ENCODE peak calls at places on chromosomes 7 and 10, in ten cellular contexts. W is AG10803, H is brain microvascular endothelial cell, X is GM23338, L is HCT116, Q is OCI-LY7, F is K562, B is GM12865, C is cardiac muscle cell, O is gastrocnemius medialis. S is an unnamed sample.

GRCh38 chr10:118557946-118558345 is 37.5 kb downstream of the PRLHR start:
- DNase-seq in Q (no peak), B (no peak), O (no peak), F (no peak), W (no peak), C (no peak), H (no peak), X (peak), L (no peak), S (no peak)

GRCh38 chr10:98587156-98587555 is 140.4 kb upstream of the HPS1 start:
- DNase-seq in C (peak), B (peak), H (no peak), Q (no peak), L (no peak), F (no peak), X (no peak), W (no peak), O (no peak), S (peak)

GRCh38 chr10:121418126-121418777 is 180.0 kb downstream of the FGFR2 start:
- DNase-seq in C (no peak), L (peak), O (no peak), F (no peak), X (no peak), W (no peak), H (no peak), Q (no peak), B (no peak), S (no peak)

GRCh38 chr7:132466367-132466766 is 109.9 kb downstream of the PLXNA4 start:
- DNase-seq in B (no peak), O (no peak), H (no peak), F (no peak), W (no peak), Q (no peak), C (no peak), X (no peak), L (no peak), S (no peak)

GRCh38 chr10:4066581-4067403 is 281.8 kb upstream of the KLF6 start:
- DNase-seq in X (no peak), O (no peak), C (peak), H (no peak), L (no peak), W (no peak), B (no peak), Q (no peak), F (no peak), S (no peak)

GRCh38 chr10:13490503-13490902 is 38.3 kb downstream of the BEND7 start:
- DNase-seq in H (no peak), X (no peak), C (no peak), O (no peak), W (no peak), F (no peak), L (no peak), B (no peak), Q (no peak), S (no peak)

GRCh38 chr7:28272461-28272877 is 91.9 kb upstream of the JAZF1 start:
- DNase-seq in L (peak), W (peak), O (peak), C (peak), X (peak), Q (peak), B (peak), H (peak), F (peak), S (peak)

GRCh38 chr7:108568801-108569380 is 615 bp downstream of the THAP5 start:
- DNase-seq in F (no peak), W (no peak), Q (no peak), C (no peak), H (no peak), L (no peak), X (no peak), O (no peak), B (no peak), S (no peak)

GRCh38 chr7:23346316-23346715 is 47.2 kb downstream of the MALSU1 start:
- DNase-seq in F (no peak), Q (peak), H (no peak), X (no peak), B (peak), W (no peak), O (no peak), L (no peak), C (no peak), S (no peak)

GRCh38 chr10:35852721-35853120 is 210.6 kb upstream of the FZD8 start:
- DNase-seq in C (no peak), L (no peak), O (no peak), Q (no peak), X (no peak), H (no peak), B (no peak), W (no peak), F (no peak), S (no peak)

GRCh38 chr7:12949060-12950045 is 261.9 kb downstream of the ARL4A start:
- DNase-seq in Q (no peak), B (no peak), W (no peak), C (no peak), H (no peak), F (no peak), X (no peak), O (no peak), L (no peak), S (no peak)

GRCh38 chr7:115146148-115146547 is 224.3 kb downstream of the MDFIC start:
- DNase-seq in X (no peak), L (peak), C (no peak), Q (no peak), F (no peak), O (no peak), W (no peak), B (no peak), H (no peak), S (no peak)

GRCh38 chr7:32048970-32049369 is 21.2 kb downstream of the PDE1C start:
- DNase-seq in B (peak), H (no peak), X (no peak), W (no peak), C (no peak), Q (no peak), L (no peak), O (no peak), F (no peak), S (no peak)

GRCh38 chr10:16952010-16952550 is 134.9 kb upstream of the RSU1 start:
- DNase-seq in Q (no peak), H (no peak), L (no peak), F (no peak), O (no peak), X (no peak), B (no peak), W (no peak), C (no peak), S (no peak)

GRCh38 chr10:102120987-102121738 is 995 bp upstream of the LDB1 start:
- DNase-seq in L (no peak), H (no peak), X (peak), B (no peak), O (peak), Q (no peak), W (peak), F (no peak), C (peak), S (peak)

GRCh38 chr7:47405921-47406765 is 175.8 kb downstream of the TNS3 start:
- DNase-seq in F (no peak), O (peak), B (no peak), X (no peak), H (no peak), W (peak), Q (no peak), L (no peak), C (no peak), S (no peak)

GRCh38 chr7:142933624-142934023 is at the start of gene TRPV5:
- DNase-seq in B (no peak), H (no peak), F (no peak), W (no peak), O (no peak), X (no peak), Q (no peak), L (no peak), C (no peak), S (no peak)

GRCh38 chr7:26910221-26910620 is 45.8 kb upstream of the SKAP2 start:
- DNase-seq in L (peak), X (peak), W (peak), Q (no peak), F (no peak), H (peak), C (no peak), B (no peak), O (no peak), S (peak)

GRCh38 chr7:137508437-137509175 is 165.1 kb upstream of the PTN start:
- DNase-seq in L (no peak), B (no peak), C (no peak), X (peak), W (peak), O (no peak), Q (no peak), H (peak), F (no peak), S (peak)

GRCh38 chr7:26681819-26682418 is 182.5 kb downstream of the SKAP2 start:
- DNase-seq in X (peak), W (peak), B (peak), O (no peak), H (no peak), C (peak), L (no peak), F (peak), Q (peak), S (peak)

GRCh38 chr7:46147871-46148270 is 226.8 kb upstream of the IGFBP3 start:
- DNase-seq in Q (no peak), W (no peak), B (no peak), O (no peak), X (no peak), F (no peak), L (no peak), C (no peak), H (no peak), S (no peak)

GRCh38 chr10:4067552-4068254 is 282.7 kb upstream of the KLF6 start:
- DNase-seq in B (peak), C (no peak), Q (no peak), X (no peak), H (no peak), F (no peak), O (no peak), W (no peak), L (no peak), S (no peak)

GRCh38 chr7:127504715-127505114 is 80.7 kb downstream of the GCC1 start:
- DNase-seq in W (peak), F (peak), X (peak), Q (peak), C (peak), B (peak), L (no peak), O (no peak), H (no peak), S (no peak)

GRCh38 chr7:70047891-70048448 is 449.7 kb downstream of the AUTS2 start:
- DNase-seq in W (peak), B (no peak), O (no peak), Q (no peak), L (no peak), X (peak), F (no peak), H (no peak), C (no peak), S (no peak)

GRCh38 chr10:48982584-48982983 is 42.9 kb upstream of the LRRC18 start:
- DNase-seq in Q (no peak), C (no peak), W (no peak), H (no peak), F (no peak), X (no peak), B (no peak), O (no peak), L (no peak), S (no peak)

GRCh38 chr10:118444016-118444415 is 101.9 kb upstream of the FAM204A start:
- DNase-seq in H (no peak), F (no peak), B (no peak), C (no peak), X (no peak), W (no peak), L (no peak), Q (no peak), O (no peak), S (no peak)

GRCh38 chr10:25232229-25232628 is 57.4 kb downstream of the GPR158 start:
- DNase-seq in B (no peak), F (no peak), H (no peak), X (no peak), L (no peak), O (no peak), C (no peak), W (no peak), Q (no peak), S (no peak)

GRCh38 chr7:7157177-7157886 is 25.0 kb upstream of the C1GALT1 start:
- DNase-seq in Q (no peak), C (no peak), F (peak), O (no peak), W (peak), X (no peak), B (peak), H (peak), L (no peak), S (peak)
- H3K4me3 ChIP-seq in Q (no peak), C (no peak), F (no peak), O (no peak), W (peak), X (no peak), B (peak), H (peak), L (no peak), S (peak)

GRCh38 chr7:83478601-83479000 is 170.3 kb downstream of the SEMA3E start:
- DNase-seq in F (no peak), Q (no peak), H (no peak), W (no peak), C (no peak), L (no peak), O (no peak), X (no peak), B (no peak), S (no peak)

GRCh38 chr7:83472376-83472775 is 176.6 kb downstream of the SEMA3E start:
- DNase-seq in O (no peak), C (no peak), B (no peak), Q (no peak), H (no peak), F (no peak), L (no peak), W (no peak), X (no peak), S (no peak)

GRCh38 chr7:83469491-83469890 is 179.4 kb downstream of the SEMA3E start:
- DNase-seq in W (no peak), L (no peak), C (no peak), O (no peak), F (no peak), H (no peak), B (no peak), Q (no peak), X (peak), S (no peak)

GRCh38 chr7:83476501-83476900 is 172.4 kb downstream of the SEMA3E start:
- DNase-seq in B (no peak), L (no peak), H (no peak), X (no peak), W (no peak), F (no peak), O (no peak), C (no peak), Q (no peak), S (no peak)

GRCh38 chr7:83475403-83475802 is 173.5 kb downstream of the SEMA3E start:
- DNase-seq in L (peak), F (no peak), W (no peak), Q (no peak), X (peak), C (no peak), H (no peak), O (no peak), B (no peak), S (no peak)
- TF ChIP-seq CTCF in L (peak), F (no peak), W (no peak), Q (peak), X (peak), C (no peak), H (peak), O (no peak), B (no peak), S (no peak)

GRCh38 chr7:74684473-74684872 is 27.0 kb downstream of the GTF2I start:
- DNase-seq in F (no peak), Q (no peak), H (no peak), W (no peak), O (no peak), L (no peak), X (no peak), B (no peak), C (no peak), S (no peak)
- H3K4me3 ChIP-seq in F (no peak), Q (no peak), H (no peak), W (no peak), O (no peak), L (no peak), X (no peak), B (no peak), C (no peak), S (no peak)

GRCh38 chr7:150876817-150877526 is 24.7 kb downstream of the AOC1 start:
- DNase-seq in X (peak), W (peak), H (peak), C (peak), O (no peak), Q (peak), F (peak), L (peak), B (peak), S (peak)

GRCh38 chr7:150877545-150877944 is 25.2 kb downstream of the AOC1 start:
- DNase-seq in Q (no peak), F (no peak), B (no peak), L (no peak), O (no peak), H (no peak), W (no peak), C (no peak), X (no peak), S (no peak)

GRCh38 chr7:150874401-150875198 is 22.3 kb downstream of the AOC1 start:
- DNase-seq in X (no peak), O (no peak), F (no peak), B (no peak), Q (no peak), C (no peak), W (no peak), H (no peak), L (no peak), S (peak)

GRCh38 chr7:150879345-150879744 is 27.0 kb downstream of the AOC1 start:
- DNase-seq in O (no peak), C (no peak), F (no peak), X (peak), Q (no peak), B (no peak), W (no peak), L (no peak), H (peak), S (no peak)

GRCh38 chr7:150875791-150876190 is 23.5 kb downstream of the AOC1 start:
- DNase-seq in X (no peak), L (peak), F (peak), W (no peak), Q (peak), B (no peak), C (no peak), H (no peak), O (no peak), S (no peak)
- TF ChIP-seq CTCF in X (no peak), L (peak), F (peak), W (peak), Q (peak), B (peak), C (peak), H (peak), O (no peak), S (no peak)

GRCh38 chr10:89352039-89352597 is 24.3 kb downstream of the IFIT3 start:
- DNase-seq in L (peak), Q (no peak), O (peak), X (no peak), W (peak), H (peak), B (peak), C (peak), F (no peak), S (peak)
- H3K4me3 ChIP-seq in L (no peak), Q (no peak), O (no peak), X (no peak), W (peak), H (peak), B (peak), C (no peak), F (no peak), S (no peak)

GRCh38 chr7:34165927-34166550 is 260.7 kb downstream of the BMPER start:
- DNase-seq in H (peak), F (no peak), Q (peak), O (no peak), B (peak), W (peak), L (peak), X (peak), C (peak), S (peak)
- TF ChIP-seq CTCF in H (peak), F (peak), Q (peak), O (peak), B (peak), W (peak), L (peak), X (peak), C (peak), S (peak)

GRCh38 chr10:5600908-5601307 is 65.5 kb downstream of the ASB13 start:
- DNase-seq in C (no peak), L (no peak), H (no peak), W (no peak), B (no peak), O (no peak), X (no peak), F (no peak), Q (no peak), S (no peak)
- H3K4me3 ChIP-seq in C (no peak), L (no peak), H (no peak), W (no peak), B (no peak), O (no peak), X (no peak), F (no peak), Q (no peak), S (no peak)

GRCh38 chr7:112665709-112666108 is 124.5 kb downstream of the TMEM168 start:
- DNase-seq in Q (no peak), B (no peak), O (no peak), F (no peak), L (no peak), C (peak), W (peak), X (peak), H (no peak), S (peak)
- TF ChIP-seq CTCF in Q (no peak), B (no peak), O (no peak), F (peak), L (peak), C (peak), W (no peak), X (peak), H (peak), S (no peak)

GRCh38 chr10:114623661-114624294 is 34.3 kb downstream of the ABLIM1 start:
- DNase-seq in Q (no peak), C (no peak), L (peak), B (no peak), H (peak), W (peak), O (no peak), X (peak), F (no peak), S (peak)

GRCh38 chr10:114623155-114623554 is 34.9 kb downstream of the ABLIM1 start:
- DNase-seq in W (no peak), B (no peak), F (no peak), O (no peak), L (no peak), Q (no peak), C (no peak), X (no peak), H (no peak), S (no peak)

GRCh38 chr10:114626841-114627240 is 31.2 kb downstream of the ABLIM1 start:
- DNase-seq in W (no peak), B (no peak), C (no peak), F (no peak), L (no peak), Q (no peak), H (no peak), O (no peak), X (no peak), S (no peak)

GRCh38 chr10:114624941-114625780 is 32.9 kb downstream of the ABLIM1 start:
- DNase-seq in C (no peak), F (no peak), X (no peak), O (no peak), Q (no peak), L (peak), B (no peak), H (peak), W (no peak), S (peak)

GRCh38 chr10:114624422-114624821 is 33.7 kb downstream of the ABLIM1 start:
- DNase-seq in W (no peak), X (no peak), F (no peak), H (no peak), O (no peak), Q (no peak), L (no peak), B (no peak), C (no peak), S (no peak)
- H3K4me3 ChIP-seq in W (no peak), X (no peak), F (no peak), H (no peak), O (no peak), Q (no peak), L (no peak), B (no peak), C (no peak), S (no peak)